ENCODE peak calls at places on chromosomes 6 and 20, in nine cellular contexts. W is esophagus squamous epithelium, E is K562, H is HCT116, Q is AG10803, X is cardiac fibroblast, M is fibroblast of the aortic adventitia, Y is heart left ventricle, R is GM12865. G is an unnamed sample.
A peak's percentile ranks its signal among the peaks of the same experiment; 100 is the strongest.

GRCh38 chr6:43763133-43763797 is 6.7 kb upstream of the VEGFA start:
- DNase-seq in W (no peak), E (no peak), H (no peak), Q (peak; percentile 48), X (peak; percentile 14), M (peak; percentile 54), Y (no peak), R (no peak), G (no peak)

GRCh38 chr20:12207875-12208274 is 290.2 kb downstream of the BTBD3 start:
- DNase-seq in W (no peak), E (peak; percentile 12), H (peak; percentile 0), Q (peak; percentile 34), X (peak; percentile 65), M (peak; percentile 63), Y (no peak), R (no peak), G (peak; percentile 7)

GRCh38 chr20:3092611-3093379 is 8.3 kb upstream of the AVP start:
- DNase-seq in W (no peak), E (no peak), H (no peak), Q (no peak), X (peak; percentile 7), M (no peak), Y (no peak), R (no peak), G (peak; percentile 32)

GRCh38 chr6:88920777-88921728 is 42.4 kb downstream of the RNGTT start:
- DNase-seq in W (no peak), E (no peak), H (no peak), Q (peak; percentile 29), X (no peak), M (peak; percentile 60), Y (no peak), R (no peak), G (no peak)

GRCh38 chr6:142438898-142439297 is 137.1 kb downstream of the ADGRG6 start:
- DNase-seq in W (no peak), E (no peak), H (no peak), Q (no peak), X (no peak), M (no peak), Y (no peak), R (no peak), G (no peak)

GRCh38 chr6:87628881-87629280 is 38.9 kb downstream of the ORC3 start:
- DNase-seq in W (no peak), E (no peak), H (no peak), Q (peak; percentile 76), X (peak; percentile 14), M (peak; percentile 46), Y (no peak), R (no peak), G (peak; percentile 35)

GRCh38 chr20:51366155-51366886 is 176.2 kb downstream of the NFATC2 start:
- DNase-seq in W (no peak), E (no peak), H (peak; percentile 37), Q (peak; percentile 100), X (peak; percentile 100), M (peak; percentile 99), Y (peak; percentile 41), R (peak; percentile 41), G (peak; percentile 100)

GRCh38 chr6:72238900-72239299 is 352.6 kb downstream of the RIMS1 start:
- DNase-seq in W (no peak), E (no peak), H (no peak), Q (no peak), X (peak; percentile 61), M (no peak), Y (no peak), R (no peak), G (peak; percentile 3)

GRCh38 chr20:33796263-33796906 is 14.8 kb upstream of the CHMP4B start:
- DNase-seq in W (no peak), E (no peak), H (peak; percentile 73), Q (no peak), X (no peak), M (no peak), Y (no peak), R (no peak), G (no peak)

GRCh38 chr6:139833592-139833991 is 459.1 kb upstream of the CITED2 start:
- DNase-seq in W (no peak), E (no peak), H (no peak), Q (no peak), X (no peak), M (no peak), Y (no peak), R (no peak), G (no peak)

GRCh38 chr20:300345-300744 is 3.0 kb downstream of the ZCCHC3 start:
- DNase-seq in W (no peak), E (no peak), H (no peak), Q (no peak), X (no peak), M (no peak), Y (no peak), R (no peak), G (no peak)

GRCh38 chr20:46084805-46085792 is 4.7 kb downstream of the NCOA5 start:
- DNase-seq in W (no peak), E (no peak), H (no peak), Q (peak; percentile 43), X (peak; percentile 50), M (peak; percentile 63), Y (no peak), R (no peak), G (peak; percentile 71)

GRCh38 chr6:113147544-113147943 is 709.6 kb upstream of the MARCKS start:
- DNase-seq in W (no peak), E (no peak), H (no peak), Q (peak; percentile 62), X (peak; percentile 38), M (no peak), Y (no peak), R (no peak), G (peak; percentile 55)

GRCh38 chr6:89260832-89261231 is 43.7 kb upstream of the GABRR1 start:
- DNase-seq in W (no peak), E (peak; percentile 24), H (no peak), Q (no peak), X (no peak), M (no peak), Y (no peak), R (no peak), G (no peak)

GRCh38 chr20:50189681-50190250 is 864 bp upstream of the CEBPB start:
- DNase-seq in W (no peak), E (peak; percentile 60), H (no peak), Q (no peak), X (no peak), M (no peak), Y (peak; percentile 57), R (no peak), G (peak; percentile 52)

GRCh38 chr6:82616386-82617028 is 252.9 kb downstream of the TPBG start:
- DNase-seq in W (no peak), E (no peak), H (no peak), Q (peak; percentile 10), X (peak; percentile 43), M (peak; percentile 55), Y (no peak), R (no peak), G (peak; percentile 10)

GRCh38 chr6:6918216-6918983 is 189.4 kb upstream of the RREB1 start:
- DNase-seq in W (no peak), E (peak; percentile 35), H (peak; percentile 13), Q (peak; percentile 64), X (peak; percentile 88), M (peak; percentile 53), Y (no peak), R (peak; percentile 89), G (peak; percentile 21)

GRCh38 chr20:5393218-5393870 is 76.6 kb upstream of the PROKR2 start:
- DNase-seq in W (no peak), E (no peak), H (no peak), Q (no peak), X (no peak), M (no peak), Y (no peak), R (no peak), G (no peak)

DNA sequence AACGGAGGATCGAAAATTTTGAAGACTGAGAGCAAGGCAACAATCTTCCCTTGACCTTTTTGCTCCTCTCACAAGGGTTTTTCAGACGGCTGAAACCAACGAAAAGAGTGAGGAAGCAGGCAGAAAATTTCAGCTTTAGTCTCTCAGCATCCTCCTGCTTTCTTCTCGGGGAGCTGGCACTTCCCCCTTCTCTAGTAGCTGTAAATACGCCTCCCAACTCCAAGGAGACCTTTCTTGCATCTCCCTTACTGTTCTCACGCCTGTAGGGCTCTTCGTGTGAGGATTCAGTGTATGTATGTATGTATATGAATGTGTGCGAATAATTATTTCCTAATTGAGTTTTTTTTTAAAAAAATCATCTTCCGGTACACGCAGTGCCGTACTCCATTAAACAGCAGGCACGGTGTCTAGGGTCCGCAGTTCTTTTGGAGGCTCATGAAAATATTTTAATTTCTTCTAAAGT is 85.3 kb downstream of the HFE start:
- DNase-seq in W (no peak), E (no peak), H (no peak), Q (peak; percentile 53), X (peak; percentile 59), M (peak; percentile 59), Y (peak; percentile 36), R (peak; percentile 69), G (no peak)
- H3K4me3 ChIP-seq in W (peak overlapping the region; percentile 69), E (peak overlapping the region; percentile 47), H (peak overlapping the region; percentile 71), Q (peak overlapping the region; percentile 73), X (peak overlapping the region; percentile 57), M (peak overlapping the region; percentile 62), Y (peak overlapping the region; percentile 73), R (peak overlapping the region; percentile 84), G (peak overlapping the region; percentile 63)

DNA sequence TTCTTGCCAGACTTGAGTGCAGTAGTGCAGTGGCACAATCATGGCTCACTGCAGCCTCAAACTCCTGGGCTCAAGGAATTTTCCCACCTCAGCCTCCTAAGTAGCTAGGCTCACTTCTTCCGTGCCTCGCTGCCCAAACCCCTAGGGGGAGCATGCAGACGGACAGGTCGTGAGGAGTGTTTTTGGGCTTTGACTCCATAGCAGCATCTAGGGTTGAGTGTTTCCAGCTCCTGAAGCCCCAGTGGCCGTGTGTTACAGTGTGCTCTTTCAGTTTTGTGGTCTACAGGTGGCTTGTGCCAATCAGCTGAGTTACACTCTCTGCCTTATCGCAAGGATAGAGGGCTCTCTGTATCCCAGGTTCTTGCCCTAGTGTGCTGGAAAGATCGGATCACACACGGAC is 33.4 kb downstream of the NCOA3 start:
- DNase-seq in W (no peak), E (no peak), H (no peak), Q (no peak), X (no peak), M (no peak), Y (no peak), R (peak; percentile 51), G (no peak)
- TF ChIP-seq CTCF in W (no peak), E (peak; percentile 74), H (peak; percentile 64), Q (no peak), X (no peak), M (no peak), Y (no peak), R (peak; percentile 39), G (no peak)

GRCh38 chr6:118709859-118710350 is 58.5 kb upstream of the CEP85L start:
- DNase-seq in W (no peak), E (peak; percentile 39), H (no peak), Q (peak; percentile 55), X (peak; percentile 87), M (no peak), Y (no peak), R (peak; percentile 92), G (peak; percentile 79)
- H3K4me3 ChIP-seq in W (peak overlapping the region; percentile 39), E (peak overlapping the region; percentile 54), H (no peak overlapping the region), Q (peak overlapping the region; percentile 54), X (no peak overlapping the region), M (peak overlapping the region; percentile 53), Y (peak overlapping the region; percentile 33), R (peak overlapping the region; percentile 94), G (peak overlapping the region; percentile 48)

DNA sequence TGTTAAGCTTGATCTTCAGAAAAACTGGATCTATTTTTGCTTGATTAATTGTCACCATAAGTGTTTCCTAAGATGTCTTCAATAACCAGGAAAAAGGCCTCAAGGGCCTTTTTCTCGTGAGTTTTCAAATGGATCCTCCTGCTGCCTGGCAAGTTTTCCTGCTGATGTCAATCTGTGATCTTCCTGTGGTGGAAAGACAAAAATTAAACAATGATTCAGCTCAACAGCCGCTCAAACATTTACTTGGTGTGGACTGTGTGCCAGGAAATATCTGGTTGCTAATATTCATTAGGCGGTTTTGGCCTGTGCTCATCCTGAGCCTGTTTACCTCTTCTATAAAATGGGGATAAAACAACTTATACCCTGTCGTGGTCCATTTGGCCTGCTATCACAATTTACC is 35.4 kb upstream of the SSTR4 start:
- DNase-seq in W (no peak), E (no peak), H (no peak), Q (peak; percentile 5), X (no peak), M (no peak), Y (no peak), R (no peak), G (no peak)
- TF ChIP-seq CTCF in W (no peak), E (no peak), H (no peak), Q (no peak), X (no peak), M (no peak), Y (no peak), R (no peak), G (no peak)